ENCODE peak calls at places on chromosomes 12 and 14, in six cellular contexts. F, E, C, V, D and G are unnamed samples.
A peak's percentile ranks its signal among the peaks of the same experiment; 100 is the strongest.

GRCh38 chr12:75706786-75707605 is 195.6 kb upstream of the KRR1 start:
- DNase-seq in D (peak; percentile 50), F (no peak), V (no peak), E (no peak), C (no peak), G (no peak)

GRCh38 chr14:71137536-71138235 is 230.4 kb downstream of the PCNX1 start:
- DNase-seq in D (no peak), F (peak; percentile 59), V (no peak), C (no peak), E (no peak), G (no peak)

GRCh38 chr14:90893028-90893427 is 76.8 kb upstream of the TTC7B start:
- DNase-seq in E (no peak), C (no peak), D (no peak), V (no peak), F (no peak), G (no peak)

GRCh38 chr12:50175716-50176026 is 8.5 kb upstream of the CERS5 start:
- DNase-seq in F (no peak), E (no peak), V (no peak), D (no peak), C (no peak), G (no peak)

GRCh38 chr14:64918216-64918615 is 4.0 kb downstream of the CHURC1 start:
- DNase-seq in C (no peak), D (peak; percentile 43), V (no peak), F (no peak), E (no peak), G (no peak)

GRCh38 chr12:80821513-80822000 is 104.8 kb downstream of the MYF5 start:
- DNase-seq in V (peak; percentile 42), C (no peak), F (no peak), D (no peak), E (no peak), G (no peak)

GRCh38 chr12:59695379-59695778 is 99.5 kb downstream of the SLC16A7 start:
- DNase-seq in V (no peak), D (peak; percentile 54), C (no peak), E (no peak), F (no peak), G (no peak)

GRCh38 chr12:10084733-10085132 is 14.1 kb downstream of the CLEC1A start:
- DNase-seq in F (no peak), V (no peak), C (no peak), E (no peak), D (no peak), G (no peak)

GRCh38 chr12:109130755-109131521 is 14.6 kb downstream of the ACACB start:
- DNase-seq in C (peak; percentile 71), F (no peak), D (no peak), V (peak; percentile 20), E (peak; percentile 10), G (peak; percentile 29)

GRCh38 chr14:104096751-104097700 is 11.5 kb downstream of the ASPG start:
- DNase-seq in D (no peak), V (peak; percentile 41), E (no peak), F (no peak), C (no peak), G (no peak)
- TF ChIP-seq CTCF in D (no peak), V (peak; percentile 58), E (no peak), F (no peak), C (no peak), G (no peak)

DNA sequence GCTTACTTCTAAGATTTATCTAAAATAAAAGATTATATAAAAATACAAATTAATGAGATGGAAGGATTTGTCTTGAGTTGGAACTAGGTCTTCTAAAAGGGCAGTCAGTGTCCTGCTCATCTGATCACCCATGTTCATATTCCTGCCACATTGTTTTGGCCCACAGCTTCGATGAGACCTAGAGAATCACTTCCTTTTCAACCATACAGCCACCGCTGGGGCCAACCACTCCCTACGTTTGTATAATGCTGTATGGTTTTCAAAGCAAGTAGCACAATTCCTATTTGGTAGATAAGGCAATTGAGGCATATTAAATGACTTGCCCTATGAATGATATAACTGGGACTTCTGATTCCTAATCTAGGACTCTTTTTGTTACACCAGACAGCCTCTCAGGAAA is 249.4 kb downstream of the ZFP36L1 start:
- DNase-seq in V (no peak), D (no peak), F (no peak), C (no peak), E (no peak), G (no peak)
- H3K4me3 ChIP-seq in V (no peak overlapping the region), D (no peak overlapping the region), F (no peak overlapping the region), C (no peak overlapping the region), E (peak overlapping the region; percentile 5), G (no peak overlapping the region)

GRCh38 chr14:86035882-86036281 is 505.9 kb downstream of the FLRT2 start:
- DNase-seq in F (no peak), E (no peak), D (peak; percentile 4), V (peak; percentile 75), C (no peak), G (no peak)
- TF ChIP-seq CTCF in F (no peak), E (no peak), D (peak; percentile 53), V (peak; percentile 86), C (no peak), G (no peak)

GRCh38 chr12:53147181-53147580 is 33.3 kb upstream of the ZNF740 start:
- DNase-seq in D (no peak), E (no peak), F (no peak), C (no peak), V (no peak), G (no peak)
- H3K4me3 ChIP-seq in D (no peak overlapping the region), E (no peak overlapping the region), F (no peak overlapping the region), C (no peak overlapping the region), V (no peak overlapping the region), G (no peak overlapping the region)

DNA sequence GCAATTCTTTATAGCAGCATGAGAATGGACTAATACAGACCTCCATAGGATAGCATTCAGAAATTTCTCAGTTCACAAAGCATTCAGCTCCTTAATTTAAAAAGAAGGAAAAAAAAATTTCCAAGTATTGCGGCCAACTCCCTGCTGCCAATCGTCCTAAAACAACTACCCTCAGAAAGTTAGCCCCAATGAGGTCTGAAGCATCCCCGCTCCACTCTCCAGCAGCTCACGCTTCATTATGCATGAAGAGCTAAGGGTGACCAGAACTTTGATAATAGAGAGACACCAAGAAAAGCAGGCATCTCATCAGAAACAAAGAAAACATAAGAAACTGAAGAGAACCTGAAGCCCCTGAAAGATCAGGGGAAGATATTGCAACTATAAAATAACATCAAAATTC is 172.8 kb upstream of the NUDT4 start:
- DNase-seq in E (no peak), V (no peak), C (no peak), F (no peak), D (no peak), G (no peak)
- TF ChIP-seq CTCF in E (no peak), V (no peak), C (no peak), F (no peak), D (no peak), G (no peak)